ENCODE peak calls at places on chromosome 11, in four cellular contexts. R is heart left ventricle, Z is brain microvascular endothelial cell, S is ascending aorta. Q is an unnamed sample. For H3K36me3, the result is how much of the 10 kb centered on the place peaks cover.

GRCh38 chr11:63917685-63918523 is 940 bp upstream of the RCOR2 start:
- DNase-seq in S (peak), Z (no peak), R (peak), Q (peak)

GRCh38 chr11:114562166-114562916 is 2.7 kb upstream of the NXPE1 start:
- DNase-seq in R (no peak), S (no peak), Z (no peak), Q (peak)

GRCh38 chr11:10558288-10558687 is 10.2 kb downstream of the LYVE1 start:
- DNase-seq in Z (no peak), S (no peak), R (no peak), Q (peak)

GRCh38 chr11:114061053-114062049 is 1.8 kb downstream of the ZBTB16 start:
- DNase-seq in S (no peak), Z (no peak), R (peak), Q (peak)

GRCh38 chr11:58575377-58576020 is at the start of gene LPXN:
- DNase-seq in S (no peak), Z (peak), R (no peak), Q (peak)

GRCh38 chr11:116353517-116353916 is 419.3 kb downstream of the BUD13 start:
- DNase-seq in R (no peak), S (no peak), Z (no peak), Q (peak)

GRCh38 chr11:76234704-76235232 is 28.5 kb upstream of the WNT11 start:
- DNase-seq in R (peak), Z (no peak), S (peak), Q (no peak)

GRCh38 chr11:10108901-10109665 is 184.9 kb downstream of the SBF2 start:
- DNase-seq in R (peak), S (no peak), Z (no peak), Q (no peak)

GRCh38 chr11:60169264-60169915 is 13.5 kb downstream of the MS4A6A start:
- DNase-seq in S (no peak), R (peak), Z (peak), Q (peak)

GRCh38 chr11:28038775-28039174 is 69.2 kb downstream of the KIF18A start:
- DNase-seq in Z (no peak), S (no peak), R (no peak), Q (no peak)

GRCh38 chr11:95372097-95372656 is 141.2 kb upstream of the SESN3 start:
- DNase-seq in Z (no peak), R (no peak), S (no peak), Q (no peak)

GRCh38 chr11:30960387-30960992 is 374.3 kb upstream of the MPPED2 start:
- DNase-seq in S (no peak), R (no peak), Z (peak), Q (no peak)

GRCh38 chr11:107040447-107041444 is 22.5 kb upstream of the GUCY1A2 start:
- DNase-seq in Z (peak), S (no peak), R (no peak), Q (no peak)

GRCh38 chr11:122715883-122716282 is 60.4 kb downstream of the UBASH3B start:
- DNase-seq in Z (no peak), S (no peak), R (no peak), Q (no peak)

GRCh38 chr11:116605543-116605942 is 167.2 kb downstream of the BUD13 start:
- DNase-seq in Z (peak), R (peak), S (peak), Q (peak)

GRCh38 chr11:93480756-93481155 is 62.4 kb downstream of the SMCO4 start:
- DNase-seq in Z (no peak), S (no peak), R (no peak), Q (no peak)

GRCh38 chr11:7673724-7674434 is 579 bp upstream of the CYB5R2 start:
- DNase-seq in Z (no peak), S (peak), R (no peak), Q (peak)

GRCh38 chr11:74019860-74020259 is 11.0 kb upstream of the UCP3 start:
- DNase-seq in R (no peak), S (no peak), Z (no peak), Q (no peak)

DNA sequence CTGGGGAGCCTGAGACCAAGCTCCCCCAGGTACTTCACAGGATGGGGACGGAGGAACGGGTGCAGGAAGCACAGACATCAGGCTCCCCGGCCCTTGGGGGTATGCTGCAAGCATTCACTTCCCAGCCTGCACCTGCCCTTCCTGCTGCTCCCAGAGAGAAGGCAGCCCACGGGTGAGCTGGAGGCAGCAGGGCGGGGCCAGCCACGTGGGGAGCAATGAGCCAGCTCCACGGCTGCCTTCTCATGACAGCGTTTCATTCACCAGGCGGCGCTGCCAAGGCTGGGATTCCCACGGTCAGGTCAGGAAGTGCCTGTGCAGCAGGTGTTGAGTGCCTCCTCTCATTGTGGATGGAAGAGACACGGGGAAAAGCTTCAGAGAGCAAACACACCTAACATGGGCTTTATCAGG is 14.5 kb upstream of the PHLDA2 start:
- DNase-seq in Z (no peak), S (peak), R (no peak), Q (peak)
- H3K36me3 ChIP-seq in Z (under half), S (under half), R (under half), Q (under half)

GRCh38 chr11:765025-765801 is 12.1 kb downstream of the GATD1 start:
- DNase-seq in R (peak), S (no peak), Z (peak), Q (peak)
- H3K36me3 ChIP-seq in R (half or more), S (half or more), Z (half or more), Q (under half)

GRCh38 chr11:65124480-65125196 is 2.5 kb downstream of the MRPL49 start:
- DNase-seq in R (no peak), Z (no peak), S (peak), Q (no peak)
- H3K36me3 ChIP-seq in R (half or more), Z (half or more), S (half or more), Q (under half)

DNA sequence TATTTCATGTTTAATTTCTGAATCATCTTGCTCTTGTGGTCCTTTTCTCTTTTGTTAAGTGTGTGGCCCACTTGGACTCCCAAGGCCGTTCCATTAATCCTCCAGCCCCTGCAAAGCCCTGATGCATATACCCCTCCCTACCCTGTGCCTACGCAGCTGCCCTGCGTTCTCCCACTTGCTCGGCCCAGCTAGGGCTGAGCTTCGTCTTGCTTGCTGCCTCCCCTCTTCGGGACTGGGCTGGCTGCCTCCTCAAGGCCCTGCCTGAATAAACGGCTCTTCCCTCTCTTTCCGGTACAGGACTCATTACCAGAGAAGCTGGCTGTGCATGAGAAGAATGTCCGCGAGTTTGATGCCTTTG is 28.5 kb downstream of the ARHGAP1 start:
- DNase-seq in Z (no peak), R (peak), S (no peak), Q (no peak)
- H3K36me3 ChIP-seq in Z (half or more), R (half or more), S (half or more), Q (under half)

GRCh38 chr11:130876931-130877330 is 39.3 kb downstream of the SNX19 start:
- DNase-seq in S (no peak), R (no peak), Z (no peak), Q (no peak)

GRCh38 chr11:130874396-130874795 is 41.9 kb downstream of the SNX19 start:
- DNase-seq in S (no peak), Z (no peak), R (no peak), Q (no peak)

GRCh38 chr11:130874955-130875531 is 41.2 kb downstream of the SNX19 start:
- DNase-seq in S (no peak), Z (no peak), R (no peak), Q (no peak)

GRCh38 chr11:130877532-130877931 is 38.7 kb downstream of the SNX19 start:
- DNase-seq in S (no peak), R (no peak), Z (no peak), Q (peak)

GRCh38 chr11:130876100-130876499 is 40.2 kb downstream of the SNX19 start:
- DNase-seq in S (no peak), Z (no peak), R (no peak), Q (no peak)
- H3K36me3 ChIP-seq in S (under half), Z (under half), R (half or more), Q (under half)